ENCODE peak calls at places on chromosomes 4 and X, in nine cellular contexts. One of them, this sample, is unnamed.

GRCh38 chr4:183602444-183603102 is 56.4 kb downstream of the RWDD4 start:
- DNase-seq in substantia nigra: no peak
- DNase-seq in activated effector memory CD4-positive, alpha-beta T cell treated with Interleukin-2 at 50 U/mL for 16 hours: no peak
- DNase-seq in GM19239: no peak
- DNase-seq in hypothalamus: no peak
- DNase-seq in GM12891: no peak
- DNase-seq in neural progenitor cell: no peak
- DNase-seq in heart right ventricle: no peak
- DNase-seq in nucleus accumbens: no peak
- DNase-seq in this sample: no peak

GRCh38 chrX:43633757-43634156 is 22.3 kb upstream of the MAOA start:
- DNase-seq in substantia nigra: no peak
- DNase-seq in activated effector memory CD4-positive, alpha-beta T cell treated with Interleukin-2 at 50 U/mL for 16 hours: no peak
- DNase-seq in GM19239: no peak
- DNase-seq in hypothalamus: no peak
- DNase-seq in GM12891: no peak
- DNase-seq in neural progenitor cell: no peak
- DNase-seq in heart right ventricle: no peak
- DNase-seq in nucleus accumbens: no peak
- DNase-seq in this sample: no peak

GRCh38 chr4:16027114-16027513 is 56.7 kb downstream of the PROM1 start:
- DNase-seq in substantia nigra: no peak
- DNase-seq in activated effector memory CD4-positive, alpha-beta T cell treated with Interleukin-2 at 50 U/mL for 16 hours: no peak
- DNase-seq in GM19239: no peak
- DNase-seq in hypothalamus: no peak
- DNase-seq in GM12891: no peak
- DNase-seq in neural progenitor cell: no peak
- DNase-seq in heart right ventricle: no peak
- DNase-seq in nucleus accumbens: no peak
- DNase-seq in this sample: no peak

GRCh38 chrX:130084651-130085237 is 25.6 kb downstream of the ELF4 start:
- DNase-seq in substantia nigra: no peak
- DNase-seq in activated effector memory CD4-positive, alpha-beta T cell treated with Interleukin-2 at 50 U/mL for 16 hours: no peak
- DNase-seq in GM19239: no peak
- DNase-seq in hypothalamus: no peak
- DNase-seq in GM12891: no peak
- DNase-seq in neural progenitor cell: no peak
- DNase-seq in heart right ventricle: no peak
- DNase-seq in nucleus accumbens: no peak
- DNase-seq in this sample: no peak

GRCh38 chr4:70715097-70715496 is 6.7 kb upstream of the RUFY3 start:
- DNase-seq in substantia nigra: no peak
- DNase-seq in activated effector memory CD4-positive, alpha-beta T cell treated with Interleukin-2 at 50 U/mL for 16 hours: no peak
- DNase-seq in GM19239: no peak
- DNase-seq in hypothalamus: no peak
- DNase-seq in GM12891: no peak
- DNase-seq in neural progenitor cell: no peak
- DNase-seq in heart right ventricle: no peak
- DNase-seq in nucleus accumbens: no peak
- DNase-seq in this sample: no peak

GRCh38 chrX:106035064-106035463 is 3.5 kb downstream of the SERPINA7 start:
- DNase-seq in substantia nigra: no peak
- DNase-seq in activated effector memory CD4-positive, alpha-beta T cell treated with Interleukin-2 at 50 U/mL for 16 hours: no peak
- DNase-seq in GM19239: no peak
- DNase-seq in hypothalamus: no peak
- DNase-seq in GM12891: no peak
- DNase-seq in neural progenitor cell: peak
- DNase-seq in heart right ventricle: no peak
- DNase-seq in nucleus accumbens: no peak
- DNase-seq in this sample: no peak

GRCh38 chrX:78923198-78924015 is 21.8 kb upstream of the P2RY10 start:
- DNase-seq in substantia nigra: no peak
- DNase-seq in activated effector memory CD4-positive, alpha-beta T cell treated with Interleukin-2 at 50 U/mL for 16 hours: no peak
- DNase-seq in GM19239: no peak
- DNase-seq in hypothalamus: no peak
- DNase-seq in GM12891: no peak
- DNase-seq in neural progenitor cell: no peak
- DNase-seq in heart right ventricle: no peak
- DNase-seq in nucleus accumbens: no peak
- DNase-seq in this sample: no peak

GRCh38 chr4:95867919-95868318 is 28.0 kb downstream of the PDHA2 start:
- DNase-seq in substantia nigra: no peak
- DNase-seq in activated effector memory CD4-positive, alpha-beta T cell treated with Interleukin-2 at 50 U/mL for 16 hours: no peak
- DNase-seq in GM19239: no peak
- DNase-seq in hypothalamus: no peak
- DNase-seq in GM12891: no peak
- DNase-seq in neural progenitor cell: peak
- DNase-seq in heart right ventricle: no peak
- DNase-seq in nucleus accumbens: no peak
- DNase-seq in this sample: no peak

GRCh38 chr4:26131053-26131452 is 189.8 kb upstream of the RBPJ start:
- DNase-seq in substantia nigra: no peak
- DNase-seq in activated effector memory CD4-positive, alpha-beta T cell treated with Interleukin-2 at 50 U/mL for 16 hours: no peak
- DNase-seq in GM19239: no peak
- DNase-seq in hypothalamus: no peak
- DNase-seq in GM12891: no peak
- DNase-seq in neural progenitor cell: no peak
- DNase-seq in heart right ventricle: no peak
- DNase-seq in nucleus accumbens: no peak
- DNase-seq in this sample: no peak

GRCh38 chrX:153818571-153819397 is 11.6 kb downstream of the PDZD4 start:
- DNase-seq in substantia nigra: no peak
- DNase-seq in activated effector memory CD4-positive, alpha-beta T cell treated with Interleukin-2 at 50 U/mL for 16 hours: peak
- DNase-seq in GM19239: peak
- DNase-seq in hypothalamus: no peak
- DNase-seq in GM12891: peak
- DNase-seq in neural progenitor cell: peak
- DNase-seq in heart right ventricle: no peak
- DNase-seq in nucleus accumbens: no peak
- DNase-seq in this sample: peak

GRCh38 chr4:2288051-2288541 is 26.2 kb upstream of the MXD4 start:
- DNase-seq in substantia nigra: no peak
- DNase-seq in activated effector memory CD4-positive, alpha-beta T cell treated with Interleukin-2 at 50 U/mL for 16 hours: no peak
- DNase-seq in GM19239: no peak
- DNase-seq in hypothalamus: no peak
- DNase-seq in GM12891: no peak
- DNase-seq in neural progenitor cell: no peak
- DNase-seq in heart right ventricle: peak
- DNase-seq in nucleus accumbens: no peak
- DNase-seq in this sample: no peak

GRCh38 chrX:119647552-119648420 is 41.6 kb upstream of the NKRF start:
- DNase-seq in substantia nigra: no peak
- DNase-seq in activated effector memory CD4-positive, alpha-beta T cell treated with Interleukin-2 at 50 U/mL for 16 hours: no peak
- DNase-seq in GM19239: no peak
- DNase-seq in hypothalamus: no peak
- DNase-seq in GM12891: no peak
- DNase-seq in neural progenitor cell: no peak
- DNase-seq in heart right ventricle: no peak
- DNase-seq in nucleus accumbens: no peak
- DNase-seq in this sample: no peak

GRCh38 chr4:66571145-66571544 is 900.9 kb upstream of the EPHA5 start:
- DNase-seq in substantia nigra: no peak
- DNase-seq in activated effector memory CD4-positive, alpha-beta T cell treated with Interleukin-2 at 50 U/mL for 16 hours: no peak
- DNase-seq in GM19239: no peak
- DNase-seq in hypothalamus: no peak
- DNase-seq in GM12891: no peak
- DNase-seq in neural progenitor cell: no peak
- DNase-seq in heart right ventricle: no peak
- DNase-seq in nucleus accumbens: no peak
- DNase-seq in this sample: no peak

GRCh38 chr4:126986828-126987227 is 645.9 kb upstream of the INTU start:
- DNase-seq in substantia nigra: no peak
- DNase-seq in activated effector memory CD4-positive, alpha-beta T cell treated with Interleukin-2 at 50 U/mL for 16 hours: no peak
- DNase-seq in GM19239: no peak
- DNase-seq in hypothalamus: no peak
- DNase-seq in GM12891: no peak
- DNase-seq in neural progenitor cell: no peak
- DNase-seq in heart right ventricle: no peak
- DNase-seq in nucleus accumbens: no peak
- DNase-seq in this sample: no peak

GRCh38 chr4:106585920-106586349 is 217.4 kb upstream of the GIMD1 start:
- DNase-seq in substantia nigra: no peak
- DNase-seq in activated effector memory CD4-positive, alpha-beta T cell treated with Interleukin-2 at 50 U/mL for 16 hours: no peak
- DNase-seq in GM19239: no peak
- DNase-seq in hypothalamus: no peak
- DNase-seq in GM12891: no peak
- DNase-seq in neural progenitor cell: no peak
- DNase-seq in heart right ventricle: no peak
- DNase-seq in nucleus accumbens: no peak
- DNase-seq in this sample: no peak

GRCh38 chrX:625137-625691 is 5.4 kb upstream of the SHOX start:
- DNase-seq in substantia nigra: no peak
- DNase-seq in activated effector memory CD4-positive, alpha-beta T cell treated with Interleukin-2 at 50 U/mL for 16 hours: no peak
- DNase-seq in GM19239: no peak
- DNase-seq in hypothalamus: no peak
- DNase-seq in GM12891: no peak
- DNase-seq in neural progenitor cell: no peak
- DNase-seq in heart right ventricle: no peak
- DNase-seq in nucleus accumbens: no peak
- DNase-seq in this sample: no peak

GRCh38 chrX:105744291-105744690 is 78.0 kb upstream of the NRK start:
- DNase-seq in substantia nigra: no peak
- DNase-seq in activated effector memory CD4-positive, alpha-beta T cell treated with Interleukin-2 at 50 U/mL for 16 hours: no peak
- DNase-seq in GM19239: no peak
- DNase-seq in hypothalamus: no peak
- DNase-seq in GM12891: no peak
- DNase-seq in neural progenitor cell: no peak
- DNase-seq in heart right ventricle: no peak
- DNase-seq in nucleus accumbens: no peak
- DNase-seq in this sample: no peak

GRCh38 chrX:133056341-133056740 is 40.6 kb downstream of the USP26 start:
- DNase-seq in substantia nigra: no peak
- DNase-seq in activated effector memory CD4-positive, alpha-beta T cell treated with Interleukin-2 at 50 U/mL for 16 hours: no peak
- DNase-seq in GM19239: no peak
- DNase-seq in hypothalamus: no peak
- DNase-seq in GM12891: no peak
- DNase-seq in neural progenitor cell: no peak
- DNase-seq in heart right ventricle: no peak
- DNase-seq in nucleus accumbens: no peak
- DNase-seq in this sample: no peak

GRCh38 chr4:74544655-74545361 is 99.9 kb downstream of the AREG start:
- DNase-seq in substantia nigra: no peak
- DNase-seq in activated effector memory CD4-positive, alpha-beta T cell treated with Interleukin-2 at 50 U/mL for 16 hours: no peak
- DNase-seq in GM19239: no peak
- DNase-seq in hypothalamus: no peak
- DNase-seq in GM12891: no peak
- DNase-seq in neural progenitor cell: no peak
- DNase-seq in heart right ventricle: no peak
- DNase-seq in nucleus accumbens: no peak
- DNase-seq in this sample: no peak

GRCh38 chr4:28443786-28444412 is 1583.3 kb downstream of the STIM2 start:
- DNase-seq in substantia nigra: no peak
- DNase-seq in activated effector memory CD4-positive, alpha-beta T cell treated with Interleukin-2 at 50 U/mL for 16 hours: no peak
- DNase-seq in GM19239: no peak
- DNase-seq in hypothalamus: no peak
- DNase-seq in GM12891: no peak
- DNase-seq in neural progenitor cell: no peak
- DNase-seq in heart right ventricle: no peak
- DNase-seq in nucleus accumbens: no peak
- DNase-seq in this sample: no peak

GRCh38 chr4:70601422-70602039 is 9.5 kb downstream of the AMBN start:
- DNase-seq in substantia nigra: no peak
- DNase-seq in activated effector memory CD4-positive, alpha-beta T cell treated with Interleukin-2 at 50 U/mL for 16 hours: peak
- DNase-seq in GM19239: peak
- DNase-seq in hypothalamus: peak
- DNase-seq in GM12891: peak
- DNase-seq in neural progenitor cell: peak
- DNase-seq in heart right ventricle: peak
- DNase-seq in nucleus accumbens: peak
- DNase-seq in this sample: peak

GRCh38 chr4:52925531-52925968 is 63.4 kb downstream of the RASL11B start:
- DNase-seq in substantia nigra: no peak
- DNase-seq in activated effector memory CD4-positive, alpha-beta T cell treated with Interleukin-2 at 50 U/mL for 16 hours: no peak
- DNase-seq in GM19239: no peak
- DNase-seq in hypothalamus: no peak
- DNase-seq in GM12891: no peak
- DNase-seq in neural progenitor cell: peak
- DNase-seq in heart right ventricle: no peak
- DNase-seq in nucleus accumbens: no peak
- DNase-seq in this sample: no peak

GRCh38 chr4:121270384-121270783 is 106.3 kb upstream of the TNIP3 start:
- DNase-seq in substantia nigra: no peak
- DNase-seq in activated effector memory CD4-positive, alpha-beta T cell treated with Interleukin-2 at 50 U/mL for 16 hours: no peak
- DNase-seq in GM19239: no peak
- DNase-seq in hypothalamus: no peak
- DNase-seq in GM12891: no peak
- DNase-seq in neural progenitor cell: no peak
- DNase-seq in heart right ventricle: no peak
- DNase-seq in nucleus accumbens: no peak
- DNase-seq in this sample: no peak

GRCh38 chrX:68060506-68061205 is 372.6 kb downstream of the OPHN1 start:
- DNase-seq in substantia nigra: no peak
- DNase-seq in activated effector memory CD4-positive, alpha-beta T cell treated with Interleukin-2 at 50 U/mL for 16 hours: no peak
- DNase-seq in GM19239: no peak
- DNase-seq in hypothalamus: no peak
- DNase-seq in GM12891: no peak
- DNase-seq in neural progenitor cell: no peak
- DNase-seq in heart right ventricle: no peak
- DNase-seq in nucleus accumbens: no peak
- DNase-seq in this sample: no peak

GRCh38 chr4:40587826-40588225 is 41.8 kb downstream of the RBM47 start:
- DNase-seq in substantia nigra: no peak
- DNase-seq in activated effector memory CD4-positive, alpha-beta T cell treated with Interleukin-2 at 50 U/mL for 16 hours: no peak
- DNase-seq in GM19239: no peak
- DNase-seq in hypothalamus: no peak
- DNase-seq in GM12891: no peak
- DNase-seq in neural progenitor cell: no peak
- DNase-seq in heart right ventricle: no peak
- DNase-seq in nucleus accumbens: no peak
- DNase-seq in this sample: no peak

GRCh38 chr4:15654556-15655222 is 468 bp downstream of the FBXL5 start:
- DNase-seq in substantia nigra: peak
- DNase-seq in activated effector memory CD4-positive, alpha-beta T cell treated with Interleukin-2 at 50 U/mL for 16 hours: no peak
- DNase-seq in GM19239: peak
- DNase-seq in hypothalamus: peak
- DNase-seq in GM12891: no peak
- DNase-seq in neural progenitor cell: peak
- DNase-seq in heart right ventricle: peak
- DNase-seq in nucleus accumbens: peak
- DNase-seq in this sample: peak

GRCh38 chr4:143482753-143483362 is 30.6 kb upstream of the SMARCA5 start:
- DNase-seq in substantia nigra: no peak
- DNase-seq in activated effector memory CD4-positive, alpha-beta T cell treated with Interleukin-2 at 50 U/mL for 16 hours: no peak
- DNase-seq in GM19239: peak
- DNase-seq in hypothalamus: peak
- DNase-seq in GM12891: peak
- DNase-seq in neural progenitor cell: peak
- DNase-seq in heart right ventricle: peak
- DNase-seq in nucleus accumbens: no peak
- DNase-seq in this sample: no peak

GRCh38 chr4:148954011-148954749 is 512.0 kb upstream of the NR3C2 start:
- DNase-seq in substantia nigra: no peak
- DNase-seq in activated effector memory CD4-positive, alpha-beta T cell treated with Interleukin-2 at 50 U/mL for 16 hours: no peak
- DNase-seq in GM19239: no peak
- DNase-seq in hypothalamus: no peak
- DNase-seq in GM12891: no peak
- DNase-seq in neural progenitor cell: no peak
- DNase-seq in heart right ventricle: no peak
- DNase-seq in nucleus accumbens: no peak
- DNase-seq in this sample: no peak

GRCh38 chrX:34560180-34560579 is 96.9 kb downstream of the TMEM47 start:
- DNase-seq in substantia nigra: no peak
- DNase-seq in activated effector memory CD4-positive, alpha-beta T cell treated with Interleukin-2 at 50 U/mL for 16 hours: no peak
- DNase-seq in GM19239: no peak
- DNase-seq in hypothalamus: no peak
- DNase-seq in GM12891: no peak
- DNase-seq in neural progenitor cell: no peak
- DNase-seq in heart right ventricle: no peak
- DNase-seq in nucleus accumbens: no peak
- DNase-seq in this sample: no peak

GRCh38 chr4:26076000-26076587 is 162.1 kb downstream of the SMIM20 start:
- DNase-seq in substantia nigra: no peak
- DNase-seq in activated effector memory CD4-positive, alpha-beta T cell treated with Interleukin-2 at 50 U/mL for 16 hours: no peak
- DNase-seq in GM19239: no peak
- DNase-seq in hypothalamus: no peak
- DNase-seq in GM12891: no peak
- DNase-seq in neural progenitor cell: no peak
- DNase-seq in heart right ventricle: no peak
- DNase-seq in nucleus accumbens: no peak
- DNase-seq in this sample: no peak

GRCh38 chr4:72365981-72366380 is 203.0 kb downstream of the ADAMTS3 start:
- DNase-seq in substantia nigra: no peak
- DNase-seq in activated effector memory CD4-positive, alpha-beta T cell treated with Interleukin-2 at 50 U/mL for 16 hours: no peak
- DNase-seq in GM19239: no peak
- DNase-seq in hypothalamus: no peak
- DNase-seq in GM12891: no peak
- DNase-seq in neural progenitor cell: no peak
- DNase-seq in heart right ventricle: no peak
- DNase-seq in nucleus accumbens: no peak
- DNase-seq in this sample: no peak

This sample was measured in effector CD8-positive, alpha-beta T cell.